ENCODE peak calls at places on chromosomes 16 and 17, in seven cellular contexts. M is NCI-H1048, C is HT1080, I is HCEC 1CT, P is cardiac fibroblast, S is GM20000, F is NCI-H460. W is an unnamed sample.

GRCh38 chr16:1651055-1651454 is 27.0 kb upstream of the JPT2 start:
- DNase-seq in M (no peak), C (no peak), I (no peak), P (no peak), S (no peak), F (no peak), W (no peak)

GRCh38 chr16:13895516-13895915 is 24.4 kb upstream of the ERCC4 start:
- DNase-seq in M (no peak), C (no peak), I (no peak), P (no peak), S (no peak), F (no peak), W (no peak)

GRCh38 chr17:81401727-81402529 is 6.7 kb downstream of the BAHCC1 start:
- DNase-seq in M (no peak), C (no peak), I (peak), P (peak), S (peak), F (no peak), W (no peak)

GRCh38 chr17:29590261-29590978 is 972 bp upstream of the GIT1 start:
- DNase-seq in M (no peak), C (peak), I (peak), P (peak), S (no peak), F (no peak), W (no peak)

GRCh38 chr17:50946223-50946890 is 80.2 kb upstream of the TOB1 start:
- DNase-seq in M (no peak), C (no peak), I (no peak), P (no peak), S (peak), F (no peak), W (no peak)

GRCh38 chr17:63544467-63545301 is 5.6 kb upstream of the DCAF7 start:
- DNase-seq in M (no peak), C (no peak), I (no peak), P (no peak), S (no peak), F (no peak), W (no peak)

GRCh38 chr17:62673614-62674362 is 46.3 kb downstream of the MRC2 start:
- DNase-seq in M (no peak), C (no peak), I (no peak), P (no peak), S (no peak), F (no peak), W (no peak)

GRCh38 chr16:396605-397004 is 394 bp upstream of the NME4 start:
- DNase-seq in M (no peak), C (no peak), I (peak), P (peak), S (peak), F (peak), W (no peak)

GRCh38 chr17:79645777-79646088 is 34.9 kb upstream of the RBFOX3 start:
- DNase-seq in M (no peak), C (no peak), I (no peak), P (no peak), S (no peak), F (no peak), W (no peak)

GRCh38 chr17:21029515-21029914 is 13.3 kb downstream of the USP22 start:
- DNase-seq in M (no peak), C (no peak), I (no peak), P (no peak), S (no peak), F (no peak), W (no peak)

GRCh38 chr17:37774508-37774907 is 29.6 kb upstream of the HNF1B start:
- DNase-seq in M (no peak), C (no peak), I (no peak), P (no peak), S (peak), F (no peak), W (no peak)

GRCh38 chr17:31733326-31733725 is 125.7 kb downstream of the COPRS start:
- DNase-seq in M (no peak), C (no peak), I (no peak), P (no peak), S (no peak), F (no peak), W (no peak)

GRCh38 chr17:76353004-76353598 is 615 bp downstream of the PRPSAP1 start:
- DNase-seq in M (no peak), C (no peak), I (no peak), P (no peak), S (peak), F (no peak), W (no peak)

GRCh38 chr17:78267257-78268073 is 36.0 kb downstream of the TMEM235 start:
- DNase-seq in M (no peak), C (no peak), I (no peak), P (peak), S (no peak), F (no peak), W (no peak)